ENCODE peak calls at places on chromosomes 12 and 14, in seven cellular contexts. K, I, S, E, Y, V and J are unnamed samples.

GRCh38 chr12:112904571-112904970 is 2.2 kb upstream of the OAS1 start:
- ATAC-seq in K (no peak), I (no peak), S (no peak), E (no peak), Y (peak), V (no peak), J (peak)

GRCh38 chr14:21917699-21918436 is 244.2 kb upstream of the OR4E1 start:
- ATAC-seq in K (peak), I (no peak), S (peak), E (peak), Y (peak), V (peak), J (no peak)

GRCh38 chr12:79407671-79408622 is 282.8 kb downstream of the PAWR start:
- ATAC-seq in K (no peak), I (peak), S (peak), E (peak), Y (peak), V (no peak), J (peak)

GRCh38 chr12:106651552-106651951 is 68.7 kb downstream of the RFX4 start:
- ATAC-seq in K (no peak), I (no peak), S (no peak), E (no peak), Y (no peak), V (no peak), J (no peak)

GRCh38 chr12:39682689-39683477 is 63.3 kb upstream of the ABCD2 start:
- ATAC-seq in K (peak), I (no peak), S (no peak), E (peak), Y (no peak), V (peak), J (no peak)

GRCh38 chr14:70245026-70245425 is 56.3 kb upstream of the SLC8A3 start:
- ATAC-seq in K (no peak), I (no peak), S (no peak), E (no peak), Y (no peak), V (no peak), J (no peak)

GRCh38 chr14:50417853-50418252 is 21.2 kb upstream of the CDKL1 start:
- ATAC-seq in K (no peak), I (no peak), S (no peak), E (no peak), Y (no peak), V (no peak), J (no peak)

GRCh38 chr14:103629503-103630121 is 601 bp downstream of the KLC1 start:
- ATAC-seq in K (peak), I (peak), S (peak), E (peak), Y (peak), V (peak), J (peak)

GRCh38 chr14:24353551-24354529 is 14.0 kb upstream of the RIPK3 start:
- ATAC-seq in K (no peak), I (no peak), S (peak), E (peak), Y (no peak), V (no peak), J (no peak)

GRCh38 chr14:21095430-21096205 is 2.8 kb downstream of the ZNF219 start:
- ATAC-seq in K (no peak), I (no peak), S (peak), E (no peak), Y (no peak), V (no peak), J (no peak)

GRCh38 chr12:92133166-92133565 is 12.5 kb downstream of the BTG1 start:
- ATAC-seq in K (peak), I (no peak), S (no peak), E (no peak), Y (peak), V (no peak), J (no peak)

GRCh38 chr12:48640854-48641253 is 41.2 kb downstream of the KANSL2 start:
- ATAC-seq in K (no peak), I (no peak), S (no peak), E (no peak), Y (no peak), V (no peak), J (no peak)

GRCh38 chr14:93106541-93107156 is 9.1 kb downstream of the ITPK1 start:
- ATAC-seq in K (no peak), I (no peak), S (no peak), E (no peak), Y (no peak), V (no peak), J (no peak)

GRCh38 chr12:38137716-38138115 is 178.9 kb upstream of the ALG10B start:
- ATAC-seq in K (no peak), I (no peak), S (no peak), E (no peak), Y (no peak), V (no peak), J (no peak)

GRCh38 chr12:102343361-102344121 is 136.8 kb downstream of the IGF1 start:
- ATAC-seq in K (no peak), I (no peak), S (peak), E (peak), Y (no peak), V (no peak), J (peak)

GRCh38 chr14:68794856-68795601 is 2.2 kb upstream of the ZFP36L1 start:
- ATAC-seq in K (no peak), I (peak), S (peak), E (peak), Y (peak), V (no peak), J (no peak)

GRCh38 chr14:43105305-43105704 is 1401.8 kb downstream of the FSCB start:
- ATAC-seq in K (no peak), I (no peak), S (no peak), E (no peak), Y (no peak), V (no peak), J (no peak)